ENCODE peak calls at places on chromosomes 4 and X, in four cellular contexts. C, K, Z and M are unnamed samples.

GRCh38 chr4:24734511-24734910 is 60.9 kb upstream of the SOD3 start:
- DNase-seq in C (no peak), K (no peak), Z (no peak), M (no peak)

GRCh38 chr4:152094851-152095700 is 334.3 kb upstream of the GATB start:
- DNase-seq in C (no peak), K (no peak), Z (no peak), M (no peak)

GRCh38 chr4:6150046-6150735 is 50.2 kb downstream of the JAKMIP1 start:
- DNase-seq in C (no peak), K (no peak), Z (no peak), M (no peak)

GRCh38 chrX:132490086-132490419 is 1.2 kb upstream of the MBNL3 start:
- DNase-seq in C (no peak), K (no peak), Z (peak; percentile 41), M (peak; percentile 11)

GRCh38 chr4:182062936-182063335 is 180.3 kb upstream of the TENM3 start:
- DNase-seq in C (no peak), K (no peak), Z (no peak), M (no peak)

GRCh38 chr4:1521821-1522361 is 115.6 kb upstream of the NKX1-1 start:
- DNase-seq in C (no peak), K (no peak), Z (no peak), M (no peak)

GRCh38 chr4:75995727-75996126 is 5.0 kb upstream of the SDAD1 start:
- DNase-seq in C (peak; percentile 47), K (no peak), Z (peak; percentile 49), M (no peak)

GRCh38 chr4:168632246-168632832 is 135.5 kb downstream of the PALLD start:
- DNase-seq in C (no peak), K (no peak), Z (no peak), M (no peak)

GRCh38 chrX:103782640-103783039 is 6.0 kb downstream of the PLP1 start:
- DNase-seq in C (no peak), K (no peak), Z (no peak), M (no peak)

GRCh38 chrX:17377047-17377692 is 2.2 kb downstream of the NHS start:
- DNase-seq in C (no peak), K (no peak), Z (no peak), M (peak; percentile 45)

GRCh38 chr4:28225689-28226353 is 1365.2 kb downstream of the STIM2 start:
- DNase-seq in C (no peak), K (no peak), Z (no peak), M (no peak)

GRCh38 chrX:69060631-69061408 is 104.4 kb downstream of the PJA1 start:
- DNase-seq in C (no peak), K (no peak), Z (peak; percentile 21), M (peak; percentile 37)

GRCh38 chr4:102614801-102615200 is 113.6 kb downstream of the NFKB1 start:
- DNase-seq in C (no peak), K (no peak), Z (no peak), M (no peak)

GRCh38 chrX:5337160-5337559 is 891.5 kb downstream of the NLGN4X start:
- DNase-seq in C (no peak), K (no peak), Z (no peak), M (no peak)

GRCh38 chrX:11664211-11664888 is 1.4 kb downstream of the ARHGAP6 start:
- DNase-seq in C (no peak), K (no peak), Z (no peak), M (peak; percentile 12)

GRCh38 chr4:15914291-15914690 is 24.2 kb downstream of the FGFBP1 start:
- DNase-seq in C (no peak), K (no peak), Z (no peak), M (no peak)

GRCh38 chrX:99301990-99302389 is 1108.1 kb downstream of the PCDH19 start:
- DNase-seq in C (peak; percentile 4), K (no peak), Z (peak; percentile 5), M (no peak)

GRCh38 chrX:41445781-41446358 is 1.3 kb upstream of the NYX start:
- DNase-seq in C (no peak), K (no peak), Z (no peak), M (no peak)

GRCh38 chr4:140857111-140857510 is 100.9 kb upstream of the TBC1D9 start:
- DNase-seq in C (no peak), K (no peak), Z (no peak), M (no peak)

GRCh38 chr4:140018931-140019618 is 134.9 kb downstream of the MAML3 start:
- DNase-seq in C (no peak), K (no peak), Z (peak; percentile 6), M (no peak)

GRCh38 chr4:91525627-91526026 is 778.1 kb upstream of the GRID2 start:
- DNase-seq in C (no peak), K (no peak), Z (no peak), M (no peak)

GRCh38 chr4:164571593-164572385 is 182.1 kb upstream of the SMIM31 start:
- DNase-seq in C (no peak), K (no peak), Z (no peak), M (peak; percentile 18)

GRCh38 chr4:106803107-106803506 is 233.0 kb downstream of the DKK2 start:
- DNase-seq in C (no peak), K (no peak), Z (no peak), M (no peak)

GRCh38 chrX:103791233-103791632 is 14.6 kb downstream of the PLP1 start:
- DNase-seq in C (no peak), K (no peak), Z (no peak), M (no peak)

GRCh38 chrX:85111347-85111746 is 107.7 kb downstream of the APOOL start:
- DNase-seq in C (peak; percentile 14), K (no peak), Z (no peak), M (no peak)

GRCh38 chr4:54852602-54853001 is 194.8 kb downstream of the KIT start:
- DNase-seq in C (peak; percentile 19), K (no peak), Z (no peak), M (no peak)

GRCh38 chrX:70032797-70033196 is 16.9 kb downstream of the AWAT2 start:
- DNase-seq in C (no peak), K (no peak), Z (no peak), M (no peak)

GRCh38 chrX:1011632-1012283 is 200.7 kb downstream of the CRLF2 start:
- DNase-seq in C (no peak), K (no peak), Z (no peak), M (no peak)

GRCh38 chrX:33205321-33205720 is 6.0 kb downstream of the DMD start:
- DNase-seq in C (no peak), K (no peak), Z (no peak), M (no peak)

DNA sequence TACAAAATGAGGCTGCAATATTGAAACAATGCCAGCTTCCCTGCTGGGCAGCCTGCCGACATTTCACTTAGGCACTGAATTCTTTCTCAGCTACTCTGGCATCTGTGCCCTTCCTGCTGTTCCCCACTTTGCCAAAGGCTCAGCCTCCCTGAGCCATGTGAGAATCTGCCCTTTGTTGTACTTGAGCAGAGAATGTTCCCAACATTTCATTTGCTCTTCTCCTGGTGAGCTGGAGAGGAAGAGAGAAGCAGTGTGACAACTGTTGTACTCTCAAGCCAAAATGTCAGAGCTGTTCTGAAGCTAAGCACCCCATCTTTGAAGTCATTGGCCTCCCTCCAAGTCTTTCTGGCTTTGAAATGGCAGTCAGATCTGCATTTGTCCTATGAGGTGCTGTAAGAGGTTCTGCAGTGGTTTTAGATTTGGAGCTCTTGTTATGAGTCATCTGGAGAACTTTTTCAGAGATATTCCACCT is 32.5 kb downstream of the LANCL3 start:
- DNase-seq in C (no peak), K (peak; percentile 2), Z (no peak), M (no peak)
- TF ChIP-seq CBFB in C (no peak), K (no peak), Z (no peak), M (no peak)

GRCh38 chrX:40147399-40148188 is 49.8 kb upstream of the BCOR start:
- DNase-seq in C (no peak), K (no peak), Z (no peak), M (peak; percentile 29)

GRCh38 chrX:40145001-40145631 is 47.4 kb upstream of the BCOR start:
- DNase-seq in C (no peak), K (no peak), Z (no peak), M (peak; percentile 45)

GRCh38 chrX:40144576-40144975 is 46.8 kb upstream of the BCOR start:
- DNase-seq in C (no peak), K (no peak), Z (no peak), M (peak; percentile 24)

GRCh38 chrX:40146471-40147398 is 49.0 kb upstream of the BCOR start:
- DNase-seq in C (no peak), K (no peak), Z (no peak), M (peak; percentile 42)

DNA sequence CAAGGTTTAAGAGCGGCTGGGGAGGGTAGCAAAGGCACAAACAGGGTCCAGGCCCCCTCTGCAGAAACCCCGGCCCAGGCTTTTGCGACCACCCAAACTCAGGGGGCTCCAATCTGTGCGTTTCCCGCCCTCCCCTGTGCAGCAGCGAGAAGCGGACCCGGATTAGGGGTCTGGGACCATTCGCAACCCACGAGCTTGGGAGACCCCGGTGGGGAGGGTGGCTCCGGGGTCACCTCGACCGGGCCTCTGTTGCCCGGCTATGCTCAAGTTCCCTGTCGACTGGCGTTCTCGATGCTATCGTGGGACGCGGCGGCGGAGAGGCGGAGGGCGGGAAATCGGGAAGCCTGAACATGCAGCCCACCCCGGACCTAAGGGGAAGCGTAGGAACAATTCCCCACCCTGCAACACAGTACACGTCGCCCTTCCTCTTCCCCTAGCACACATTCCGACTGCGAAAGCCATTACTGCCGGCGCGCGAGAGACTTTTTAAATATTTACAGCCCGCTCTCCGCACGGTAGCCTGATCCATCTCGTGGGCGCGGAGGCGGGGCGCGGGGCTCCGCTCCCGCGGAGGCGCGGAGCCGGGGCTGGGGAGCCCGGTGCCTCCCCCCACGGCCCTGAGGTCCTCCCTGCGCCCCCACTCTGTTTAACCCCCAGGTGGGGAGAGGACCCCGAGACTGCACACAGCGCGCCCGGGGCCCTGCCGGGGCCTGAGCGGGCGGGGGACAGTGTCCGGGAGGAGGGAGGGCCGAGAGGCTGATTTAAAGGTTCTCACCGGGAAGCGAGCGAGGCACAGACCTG is 48.1 kb upstream of the BCOR start:
- DNase-seq in C (no peak), K (no peak), Z (no peak), M (no peak)
- TF ChIP-seq CBFB in C (no peak), K (no peak), Z (no peak), M (no peak)

GRCh38 chr4:137705171-137705783 is 173.0 kb upstream of the PCDH18 start:
- DNase-seq in C (no peak), K (no peak), Z (no peak), M (no peak)

GRCh38 chr4:137694138-137694537 is 161.8 kb upstream of the PCDH18 start:
- DNase-seq in C (no peak), K (no peak), Z (no peak), M (no peak)

GRCh38 chr4:137700751-137701150 is 168.5 kb upstream of the PCDH18 start:
- DNase-seq in C (no peak), K (no peak), Z (no peak), M (no peak)

GRCh38 chr4:137703225-137703624 is 170.9 kb upstream of the PCDH18 start:
- DNase-seq in C (no peak), K (no peak), Z (no peak), M (no peak)

GRCh38 chr4:137700072-137700471 is 167.8 kb upstream of the PCDH18 start:
- DNase-seq in C (no peak), K (no peak), Z (no peak), M (no peak)
- TF ChIP-seq CBFB in C (no peak), K (no peak), Z (no peak), M (no peak)

DNA sequence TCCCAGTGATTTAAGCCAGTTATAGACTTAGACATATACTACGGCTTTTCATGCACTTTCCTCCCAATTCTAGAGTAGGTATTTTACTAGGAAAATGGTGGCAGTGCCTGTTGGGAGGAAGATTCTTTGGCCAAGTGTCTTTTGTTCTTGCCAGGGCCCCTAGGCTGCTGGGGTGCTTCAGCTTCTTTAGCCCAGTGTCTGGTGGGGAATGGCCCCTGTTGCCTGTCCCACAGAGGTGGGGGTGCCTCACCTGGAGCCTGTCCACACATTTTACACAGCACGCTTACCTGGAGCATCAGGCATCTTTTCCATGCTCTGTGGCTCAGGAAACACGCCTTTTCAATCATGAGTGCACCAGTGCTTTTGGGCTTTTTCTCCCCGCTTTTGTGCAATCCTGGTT is 33.2 kb upstream of the MSANTD1 start:
- DNase-seq in C (no peak), K (no peak), Z (no peak), M (no peak)
- TF ChIP-seq CBFB in C (no peak), K (no peak), Z (no peak), M (no peak)